ENCODE peak calls at places on chromosome 2, in four cellular contexts. Z is GM06990; B is central memory CD4-positive, alpha-beta T cell; W is stimulated activated CD8-positive, alpha-beta memory T cell treated with anti-CD3 and anti-CD28 coated beads, Interleukin-2, amount 100 ng/mL, for 1 hour. I is an unnamed sample.
A peak's percentile ranks its signal among the peaks of the same experiment; 100 is the strongest.

GRCh38 chr2:216194013-216194412 is 84.9 kb downstream of the XRCC5 start:
- DNase-seq in W (no peak), Z (peak; percentile 35), B (no peak), I (no peak)

GRCh38 chr2:121307048-121307447 is 22.0 kb upstream of the TFCP2L1 start:
- DNase-seq in W (no peak), Z (no peak), B (no peak), I (no peak)

GRCh38 chr2:109275120-109276040 is 146.4 kb downstream of the SH3RF3 start:
- DNase-seq in W (no peak), Z (no peak), B (no peak), I (no peak)

GRCh38 chr2:215565897-215566296 is 130.0 kb upstream of the FN1 start:
- DNase-seq in W (no peak), Z (no peak), B (no peak), I (no peak)

GRCh38 chr2:240627736-240628506 is 2.6 kb downstream of the GPR35 start:
- DNase-seq in Z (no peak), B (no peak), W (no peak), I (no peak)

GRCh38 chr2:128289439-128289838 is 29.2 kb downstream of the HS6ST1 start:
- DNase-seq in Z (no peak), B (no peak), W (no peak), I (no peak)

GRCh38 chr2:196249860-196250259 is 78.5 kb upstream of the STK17B start:
- DNase-seq in Z (no peak), B (no peak), W (no peak), I (no peak)

GRCh38 chr2:214261683-214262082 is 149.2 kb upstream of the VWC2L start:
- DNase-seq in W (no peak), Z (no peak), B (no peak), I (no peak)

GRCh38 chr2:195342105-195342504 is 314.9 kb upstream of the SLC39A10 start:
- DNase-seq in B (no peak), W (no peak), Z (no peak), I (no peak)

GRCh38 chr2:196482119-196483065 is 157.1 kb upstream of the CCDC150 start:
- DNase-seq in B (no peak), W (no peak), Z (no peak), I (no peak)

GRCh38 chr2:240207661-240208060 is 67.2 kb upstream of the OTOS start:
- DNase-seq in B (no peak), Z (no peak), W (no peak), I (no peak)

GRCh38 chr2:164523726-164524125 is 97.6 kb downstream of the GRB14 start:
- DNase-seq in Z (no peak), W (no peak), B (no peak), I (no peak)

GRCh38 chr2:230075988-230076631 is 7.4 kb upstream of the SLC16A14 start:
- DNase-seq in Z (no peak), B (no peak), W (no peak), I (no peak)

GRCh38 chr2:9797681-9798556 is 45.4 kb upstream of the TAF1B start:
- DNase-seq in W (no peak), B (no peak), Z (no peak), I (no peak)

GRCh38 chr2:227365833-227366232 is 13.3 kb downstream of the TM4SF20 start:
- DNase-seq in Z (no peak), B (no peak), W (no peak), I (no peak)

GRCh38 chr2:228447266-228447915 is 265.9 kb upstream of the SPHKAP start:
- DNase-seq in W (no peak), B (no peak), Z (no peak), I (no peak)

GRCh38 chr2:160266078-160266551 is 66.0 kb upstream of the ITGB6 start:
- DNase-seq in Z (peak; percentile 17), W (no peak), B (peak; percentile 33), I (peak; percentile 49)

GRCh38 chr2:234730066-234730640 is 221.7 kb upstream of the SH3BP4 start:
- DNase-seq in B (no peak), W (no peak), Z (no peak), I (no peak)

GRCh38 chr2:24816884-24817283 is 23.7 kb downstream of the CENPO start:
- DNase-seq in B (no peak), Z (no peak), W (no peak), I (no peak)

GRCh38 chr2:168944065-168944464 is 43.0 kb downstream of the G6PC2 start:
- DNase-seq in W (no peak), B (no peak), Z (no peak), I (no peak)

GRCh38 chr2:227592694-227593387 is 5.9 kb upstream of the SCYGR2 start:
- DNase-seq in B (no peak), W (no peak), Z (no peak), I (no peak)

GRCh38 chr2:128278979-128279378 is 39.7 kb downstream of the HS6ST1 start:
- DNase-seq in B (no peak), Z (no peak), W (no peak), I (no peak)

GRCh38 chr2:184314829-184315228 is 283.5 kb upstream of the ZNF804A start:
- DNase-seq in B (no peak), Z (no peak), W (no peak), I (no peak)

GRCh38 chr2:67046568-67046967 is 350.6 kb upstream of the ETAA1 start:
- DNase-seq in B (no peak), Z (no peak), W (no peak), I (no peak)

GRCh38 chr2:202377308-202377736 is 1.2 kb downstream of the BMPR2 start:
- DNase-seq in B (no peak), W (no peak), Z (peak; percentile 66), I (no peak)

GRCh38 chr2:201959626-201960025 is 74.0 kb upstream of the FZD7 start:
- DNase-seq in W (no peak), Z (no peak), B (no peak), I (no peak)

GRCh38 chr2:198304859-198305258 is 500.5 kb downstream of the PLCL1 start:
- DNase-seq in Z (no peak), W (no peak), B (no peak), I (no peak)

GRCh38 chr2:36388472-36388871 is 32.9 kb downstream of the CRIM1 start:
- DNase-seq in B (no peak), W (no peak), Z (no peak), I (no peak)

GRCh38 chr2:223797811-223798721 is 39.3 kb downstream of the AP1S3 start:
- DNase-seq in W (no peak), Z (peak; percentile 55), B (no peak), I (peak; percentile 56)

GRCh38 chr2:217223222-217223930 is 363.5 kb upstream of the TNP1 start:
- DNase-seq in B (no peak), W (no peak), Z (peak; percentile 86), I (peak; percentile 93)

GRCh38 chr2:236546561-236546961 is 23.1 kb upstream of the ACKR3 start:
- DNase-seq in Z (peak; percentile 66), W (no peak), B (peak; percentile 36), I (peak; percentile 56)

GRCh38 chr2:234081970-234082822 is 31.7 kb downstream of the SPP2 start:
- DNase-seq in B (no peak), Z (no peak), W (no peak), I (no peak)

I was measured in GM12878.